ENCODE peak calls at places on chromosomes 12 and 14, in four cellular contexts. U is K562, A is H1, D is HepG2. T is an unnamed sample.

GRCh38 chr14:35999264-35999663 is 173.1 kb downstream of the BRMS1L start:
- DNase-seq in A (no peak), D (no peak), U (no peak), T (no peak)

GRCh38 chr14:104386281-104386841 is 193.2 kb upstream of the C14orf180 start:
- DNase-seq in U (no peak), D (no peak), A (no peak), T (peak)

GRCh38 chr12:115500872-115501271 is 776.6 kb downstream of the MED13L start:
- DNase-seq in D (no peak), A (no peak), U (no peak), T (no peak)

GRCh38 chr14:33118653-33119052 is 180.0 kb downstream of the NPAS3 start:
- DNase-seq in D (no peak), U (no peak), A (no peak), T (no peak)

GRCh38 chr12:49671051-49671765 is 36.0 kb downstream of the FMNL3 start:
- DNase-seq in D (no peak), A (no peak), U (no peak), T (no peak)

GRCh38 chr12:45745861-45746277 is 16.4 kb downstream of the ARID2 start:
- DNase-seq in D (no peak), A (no peak), U (no peak), T (no peak)

GRCh38 chr14:77023001-77023996 is 5.2 kb downstream of the IRF2BPL start:
- DNase-seq in D (peak), U (no peak), A (no peak), T (peak)

GRCh38 chr12:14207946-14208612 is 157.4 kb upstream of the ATF7IP start:
- DNase-seq in U (no peak), D (peak), A (no peak), T (no peak)

GRCh38 chr12:12791756-12792346 is 6.4 kb downstream of the APOLD1 start:
- DNase-seq in D (no peak), A (no peak), U (no peak), T (no peak)

GRCh38 chr12:89069431-89069830 is 282.9 kb downstream of the DUSP6 start:
- DNase-seq in A (no peak), D (no peak), U (no peak), T (no peak)

GRCh38 chr12:129379076-129379804 is 524.6 kb downstream of the TMEM132D start:
- DNase-seq in A (no peak), D (no peak), U (no peak), T (no peak)

GRCh38 chr12:65113621-65114035 is 7.5 kb downstream of the WIF1 start:
- DNase-seq in D (peak), A (no peak), U (no peak), T (no peak)

GRCh38 chr14:44010071-44010470 is 497.0 kb downstream of the FSCB start:
- DNase-seq in A (no peak), U (no peak), D (no peak), T (no peak)

GRCh38 chr14:78762331-78762730 is 592.2 kb downstream of the NRXN3 start:
- DNase-seq in U (no peak), D (no peak), A (no peak), T (no peak)

GRCh38 chr12:57185906-57186508 is 30.6 kb upstream of the NXPH4 start:
- DNase-seq in A (no peak), D (no peak), U (no peak), T (no peak)

GRCh38 chr14:33938131-33938949 is 12.5 kb downstream of the EGLN3 start:
- DNase-seq in U (peak), A (no peak), D (peak), T (peak)

GRCh38 chr12:120132863-120133385 is 16.4 kb upstream of the RAB35 start:
- DNase-seq in A (no peak), D (no peak), U (no peak), T (no peak)

GRCh38 chr14:92703516-92703915 is 44.9 kb downstream of the LGMN start:
- DNase-seq in A (no peak), D (no peak), U (no peak), T (no peak)

GRCh38 chr14:77498984-77499527 is 440 bp upstream of the ISM2 start:
- DNase-seq in A (no peak), D (peak), U (no peak), T (peak)

GRCh38 chr12:115810166-115810565 is 467.3 kb downstream of the MED13L start:
- DNase-seq in U (no peak), A (no peak), D (no peak), T (no peak)

GRCh38 chr12:70400124-70400523 is 34.0 kb downstream of the KCNMB4 start:
- DNase-seq in U (no peak), A (no peak), D (no peak), T (no peak)

GRCh38 chr12:6963016-6963731 is 7.3 kb downstream of the PHB2 start:
- DNase-seq in D (no peak), U (no peak), A (no peak), T (peak)

GRCh38 chr12:45704968-45705367 is 24.5 kb upstream of the ARID2 start:
- DNase-seq in U (no peak), D (no peak), A (no peak), T (no peak)

GRCh38 chr12:21656931-21657335 is 709 bp downstream of the LDHB start:
- DNase-seq in D (no peak), U (peak), A (no peak), T (no peak)

GRCh38 chr12:47408171-47408871 is 297.5 kb downstream of the RPAP3 start:
- DNase-seq in U (peak), D (peak), A (no peak), T (peak)

GRCh38 chr12:71503579-71504470 is 64.2 kb downstream of the LGR5 start:
- DNase-seq in A (no peak), D (no peak), U (no peak), T (no peak)

GRCh38 chr12:262817-263216 is at the start of gene SLC6A13:
- DNase-seq in U (no peak), D (no peak), A (no peak), T (no peak)

GRCh38 chr12:1837541-1838206 is 17.3 kb downstream of the LRTM2 start:
- DNase-seq in U (no peak), D (peak), A (no peak), T (no peak)

DNA sequence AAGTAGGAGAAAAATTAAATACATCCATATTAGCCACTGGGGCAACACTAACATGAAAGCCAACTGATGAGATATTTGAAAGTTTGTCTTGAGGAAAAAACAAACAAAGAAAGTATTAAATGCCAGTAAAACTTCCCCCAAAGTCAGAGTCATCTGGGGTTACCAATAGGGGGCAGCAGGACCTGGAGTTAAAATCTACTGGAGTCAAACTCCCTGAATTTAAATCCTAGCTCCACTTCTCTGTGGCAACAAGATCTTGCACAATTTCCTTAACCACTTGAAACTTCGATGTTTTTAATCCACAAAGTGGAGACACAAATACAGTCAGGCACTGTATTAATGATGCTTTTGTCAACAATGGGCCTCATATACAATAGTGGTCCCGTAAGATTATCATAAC is 14.4 kb downstream of the PLEKHG7 start:
- DNase-seq in D (no peak), A (no peak), U (peak), T (peak)
- TF ChIP-seq JUN in D (no peak), A (no peak), U (no peak), T (no peak)

GRCh38 chr14:64943981-64944520 is 1.5 kb upstream of the GPX2 start:
- DNase-seq in U (no peak), A (no peak), D (no peak), T (no peak)

GRCh38 chr14:64940336-64940910 is 2.1 kb downstream of the GPX2 start:
- DNase-seq in A (no peak), D (no peak), U (no peak), T (no peak)

GRCh38 chr14:64944861-64945260 is 2.3 kb upstream of the GPX2 start:
- DNase-seq in U (no peak), A (no peak), D (no peak), T (no peak)

GRCh38 chr14:64943556-64943955 is 1.0 kb upstream of the GPX2 start:
- DNase-seq in A (no peak), D (no peak), U (no peak), T (no peak)

DNA sequence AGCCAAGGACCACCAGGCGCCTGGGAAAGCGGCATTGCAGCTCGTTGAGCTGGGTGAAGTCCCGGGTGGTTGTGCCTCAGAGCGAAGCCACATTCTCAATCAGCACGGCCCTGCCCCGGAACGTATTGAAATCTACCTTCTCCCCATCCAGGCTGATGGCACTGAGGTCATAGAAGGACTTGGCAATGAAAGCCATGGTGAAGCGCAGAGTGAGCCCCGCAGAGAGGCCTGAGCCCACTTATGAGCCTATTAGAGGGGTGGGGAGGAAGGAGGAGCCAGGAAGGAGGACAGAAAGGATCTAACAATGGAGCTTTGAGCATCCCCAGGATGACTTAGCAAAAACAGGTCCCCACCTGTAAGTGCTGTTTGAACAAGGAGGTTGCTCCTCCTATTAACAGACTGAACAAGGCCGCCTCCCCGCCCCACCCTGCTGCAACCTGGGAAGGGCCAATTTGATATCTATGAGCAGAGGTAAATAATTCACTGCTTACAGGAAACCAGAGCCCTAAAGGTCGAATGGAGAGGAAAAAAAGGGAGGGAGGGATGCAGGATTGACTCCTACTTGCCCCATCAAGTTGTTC is at the start of gene GPX2:
- DNase-seq in A (no peak), D (peak), U (no peak), T (no peak)
- TF ChIP-seq CREB1 in A (no peak), D (no peak), U (no peak), T (no peak)

GRCh38 chr12:75939016-75939642 is 92.4 kb downstream of the PHLDA1 start:
- DNase-seq in D (no peak), A (no peak), U (no peak), T (no peak)
- TF ChIP-seq JUN in D (no peak), A (no peak), U (no peak), T (no peak)

GRCh38 chr12:104701301-104701700 is 244.6 kb downstream of the CHST11 start:
- DNase-seq in U (no peak), A (no peak), D (no peak), T (no peak)

GRCh38 chr12:104703372-104703771 is 246.6 kb downstream of the CHST11 start:
- DNase-seq in D (no peak), A (no peak), U (no peak), T (no peak)

GRCh38 chr12:104701756-104702155 is 245.0 kb downstream of the CHST11 start:
- DNase-seq in D (no peak), U (no peak), A (no peak), T (no peak)

GRCh38 chr12:104704224-104704623 is 247.5 kb downstream of the CHST11 start:
- DNase-seq in U (no peak), D (no peak), A (no peak), T (peak)

GRCh38 chr12:104702565-104703139 is 245.9 kb downstream of the CHST11 start:
- DNase-seq in D (no peak), U (no peak), A (no peak), T (no peak)
- TF ChIP-seq CREB1 in D (no peak), U (no peak), A (no peak), T (no peak)

T was measured in WTC11.